ENCODE peak calls at places on chromosomes 4 and X, in eight cellular contexts. V, H, C, O, T, Z, G and W are unnamed samples. For H3K36me3, the result is how much of the 10 kb centered on the place peaks cover.

GRCh38 chr4:150209140-150209829 is 131.0 kb downstream of the DCLK2 start:
- DNase-seq in V (peak), T (peak), Z (no peak), C (peak), O (peak), G (no peak), H (peak), W (peak)

GRCh38 chr4:124070688-124071484 is 641.6 kb downstream of the ANKRD50 start:
- DNase-seq in H (no peak), G (no peak), T (no peak), C (no peak), V (peak), O (no peak), Z (no peak), W (no peak)

GRCh38 chr4:79516114-79516513 is 108.1 kb upstream of the GK2 start:
- DNase-seq in Z (no peak), G (no peak), V (no peak), O (no peak), T (no peak), H (no peak), C (no peak), W (no peak)

GRCh38 chr4:94758700-94759399 is 1.1 kb downstream of the BMPR1B start:
- DNase-seq in O (peak), T (no peak), H (no peak), C (peak), Z (no peak), G (no peak), V (peak), W (no peak)

GRCh38 chr4:177332119-177332518 is 22.4 kb downstream of the NEIL3 start:
- DNase-seq in V (no peak), O (no peak), T (no peak), H (no peak), Z (no peak), G (no peak), C (no peak), W (no peak)

GRCh38 chrX:155259752-155260151 is 4.5 kb downstream of the RAB39B start:
- DNase-seq in T (no peak), C (no peak), H (no peak), O (no peak), V (no peak), Z (no peak), G (no peak), W (no peak)

GRCh38 chrX:41441934-41442823 is 5.0 kb upstream of the NYX start:
- DNase-seq in C (peak), T (peak), V (peak), O (peak), Z (peak), G (peak), H (peak), W (peak)

GRCh38 chr4:1232661-1233621 is 16.0 kb downstream of the CTBP1 start:
- DNase-seq in T (no peak), O (peak), V (no peak), H (no peak), Z (no peak), C (no peak), G (peak), W (no peak)

GRCh38 chr4:154707877-154708276 is 35.9 kb upstream of the LRAT start:
- DNase-seq in T (no peak), O (no peak), G (no peak), V (peak), H (no peak), C (no peak), Z (no peak), W (no peak)

GRCh38 chr4:152164561-152164960 is 371.3 kb downstream of the FBXW7 start:
- DNase-seq in V (peak), Z (no peak), H (no peak), T (no peak), C (no peak), G (no peak), O (no peak), W (no peak)

GRCh38 chrX:17968367-17968766 is 107.3 kb upstream of the RAI2 start:
- DNase-seq in Z (no peak), T (no peak), G (no peak), V (no peak), H (no peak), O (no peak), C (no peak), W (no peak)

GRCh38 chr4:39609454-39609911 is 29.2 kb downstream of the SMIM14 start:
- DNase-seq in G (no peak), H (no peak), V (peak), Z (no peak), T (no peak), C (no peak), O (no peak), W (peak)

GRCh38 chrX:32744906-32745305 is 466.4 kb downstream of the DMD start:
- DNase-seq in H (no peak), V (no peak), O (no peak), T (no peak), G (no peak), Z (no peak), C (no peak), W (no peak)

GRCh38 chrX:119512145-119512800 is 44.0 kb downstream of the SLC25A5 start:
- DNase-seq in Z (no peak), V (peak), T (peak), O (peak), H (peak), C (peak), G (no peak), W (peak)

GRCh38 chr4:20028694-20029093 is 223.0 kb upstream of the SLIT2 start:
- DNase-seq in V (peak), Z (no peak), O (peak), G (no peak), H (no peak), C (no peak), T (no peak), W (no peak)

GRCh38 chrX:149286940-149287349 is 218.2 kb downstream of the IDS start:
- DNase-seq in C (peak), O (peak), T (no peak), V (peak), G (peak), Z (no peak), H (peak), W (no peak)

GRCh38 chr4:105598787-105599186 is 46.4 kb downstream of the ARHGEF38 start:
- DNase-seq in V (peak), G (no peak), C (no peak), T (no peak), H (no peak), O (no peak), Z (no peak), W (no peak)

GRCh38 chr4:3297066-3297859 is 4.4 kb downstream of the RGS12 start:
- DNase-seq in C (no peak), V (no peak), H (no peak), O (no peak), Z (peak), T (no peak), G (no peak), W (no peak)

GRCh38 chr4:184310881-184311709 is 93.4 kb upstream of the ENPP6 start:
- DNase-seq in H (no peak), Z (no peak), C (no peak), V (no peak), O (no peak), G (no peak), T (no peak), W (no peak)

DNA sequence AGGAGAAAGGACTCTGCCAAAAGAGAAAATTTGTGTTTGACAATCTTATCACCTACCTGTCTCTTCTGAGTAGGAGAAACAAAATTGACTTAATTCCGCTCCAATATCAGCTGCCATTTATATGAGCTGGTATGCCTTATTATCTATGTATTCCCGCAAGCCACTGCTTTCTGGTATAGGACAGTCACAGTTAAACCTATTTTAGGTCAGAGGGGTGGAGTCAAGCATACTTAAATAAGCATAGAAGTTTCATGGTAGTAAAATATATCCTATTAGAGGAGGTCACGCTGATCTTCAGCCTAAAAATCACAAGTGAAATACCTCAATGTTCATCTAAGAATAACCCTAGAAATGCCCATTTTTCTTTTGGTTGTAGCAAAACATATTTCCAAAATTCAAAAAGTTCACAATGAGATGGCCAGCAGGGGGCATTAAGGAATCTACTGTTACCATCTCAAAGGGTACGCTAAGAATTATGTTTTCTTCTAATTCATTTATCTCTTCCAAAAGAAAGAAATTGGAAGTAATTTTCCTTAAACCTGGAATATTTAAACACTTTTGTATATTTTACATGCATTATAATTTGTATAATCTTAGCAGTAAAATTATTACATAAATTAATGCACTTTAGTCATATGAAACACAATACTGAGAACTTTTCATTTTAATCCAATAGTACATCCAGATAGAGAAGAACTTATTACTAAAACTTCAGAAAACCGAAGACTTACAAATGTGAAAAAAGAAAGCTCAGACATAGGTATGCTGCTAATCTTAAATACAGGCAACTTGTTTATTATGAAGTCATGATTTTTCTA is 10.5 kb downstream of the PPAT start:
- DNase-seq in C (peak), G (peak), Z (no peak), O (no peak), T (peak), V (peak), H (no peak), W (no peak)
- H3K4me3 ChIP-seq in C (no peak), G (no peak), Z (no peak), O (no peak), T (no peak), V (no peak), H (no peak), W (no peak)

DNA sequence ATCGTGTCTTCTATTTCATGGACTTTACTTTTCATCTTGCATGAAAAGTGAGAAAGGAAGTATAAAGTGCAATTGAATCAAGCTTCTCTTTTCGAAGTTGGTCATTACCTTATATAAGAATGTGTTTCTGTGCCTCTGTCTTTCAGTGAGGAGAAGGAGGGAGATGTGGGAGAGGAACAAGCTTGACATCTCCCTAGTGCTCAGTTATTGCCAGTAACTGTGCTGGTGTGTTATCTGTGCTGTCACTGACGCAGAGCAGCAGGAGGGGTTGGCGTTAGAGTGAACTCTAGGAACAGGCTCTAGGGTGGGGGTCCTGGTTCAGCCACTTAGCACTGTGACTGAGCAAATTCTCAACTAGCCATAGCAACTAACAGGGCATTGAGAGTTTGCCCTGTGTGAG is 34.0 kb upstream of the TBC1D9 start:
- DNase-seq in T (no peak), O (no peak), Z (no peak), C (peak), V (no peak), G (no peak), H (no peak), W (no peak)
- H3K36me3 ChIP-seq in T (under half), O (under half), Z (under half), C (under half), V (under half), G (under half), H (under half), W (under half)

GRCh38 chrX:40172169-40172979 is 74.6 kb upstream of the BCOR start:
- DNase-seq in T (peak), H (peak), V (peak), Z (no peak), C (peak), G (no peak), O (peak), W (peak)

GRCh38 chrX:40174594-40175415 is 77.0 kb upstream of the BCOR start:
- DNase-seq in C (peak), T (peak), G (peak), O (peak), Z (no peak), V (peak), H (no peak), W (peak)

GRCh38 chrX:40173662-40174593 is 76.2 kb upstream of the BCOR start:
- DNase-seq in G (peak), H (peak), T (peak), O (no peak), Z (no peak), V (peak), C (peak), W (no peak)

GRCh38 chrX:40171513-40172168 is 73.9 kb upstream of the BCOR start:
- DNase-seq in H (no peak), G (peak), C (peak), O (peak), T (peak), V (peak), Z (no peak), W (no peak)

DNA sequence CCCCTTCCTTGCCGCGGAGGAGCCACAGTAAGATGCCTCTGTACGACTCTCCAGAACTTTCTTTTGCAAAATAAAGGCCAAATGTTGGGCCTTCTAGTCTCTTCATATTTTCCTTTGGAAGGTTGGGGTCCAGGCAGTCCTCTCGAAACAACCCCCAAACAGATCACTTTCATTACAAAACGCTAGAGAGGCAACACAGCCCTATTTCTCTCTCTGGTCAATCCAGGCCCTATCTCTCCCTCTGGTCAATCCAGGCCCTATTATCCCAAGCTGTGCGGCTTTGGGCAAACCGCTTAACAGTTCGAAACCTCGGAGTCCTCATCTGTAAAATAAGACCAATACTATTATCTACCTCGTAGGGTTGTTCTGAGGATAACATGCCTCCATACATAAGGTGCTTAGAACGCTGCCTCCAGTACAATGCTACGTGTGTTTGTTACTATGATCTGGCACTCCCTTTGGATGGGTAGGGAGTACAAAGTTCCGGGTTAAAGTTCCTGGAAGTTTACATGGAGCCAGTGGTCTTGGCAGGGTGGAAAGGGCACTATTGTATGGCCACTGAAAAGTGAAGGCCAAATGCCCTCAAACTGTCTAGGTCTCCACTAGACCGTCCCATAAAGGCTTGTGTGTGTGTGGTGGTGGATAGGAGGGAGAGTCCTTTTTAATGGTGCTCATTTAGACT is 75.4 kb upstream of the BCOR start:
- DNase-seq in C (no peak), Z (no peak), T (no peak), G (no peak), H (no peak), O (no peak), V (no peak), W (no peak)
- H3K4me3 ChIP-seq in C (peak), Z (peak), T (peak), G (peak), H (no peak), O (peak), V (peak), W (no peak)

GRCh38 chrX:28718450-28718849 is 131.2 kb downstream of the IL1RAPL1 start:
- DNase-seq in G (no peak), O (no peak), V (no peak), Z (no peak), C (no peak), H (no peak), T (no peak), W (no peak)
- H3K36me3 ChIP-seq in G (under half), O (under half), V (under half), Z (under half), C (under half), H (under half), T (under half), W (under half)

GRCh38 chr4:112817933-112818921 is 181.3 kb downstream of the LARP7 start:
- DNase-seq in C (peak), O (peak), Z (peak), G (no peak), V (peak), T (peak), H (peak), W (peak)
- H3K4me3 ChIP-seq in C (peak), O (peak), Z (peak), G (no peak), V (peak), T (peak), H (no peak), W (peak)

DNA sequence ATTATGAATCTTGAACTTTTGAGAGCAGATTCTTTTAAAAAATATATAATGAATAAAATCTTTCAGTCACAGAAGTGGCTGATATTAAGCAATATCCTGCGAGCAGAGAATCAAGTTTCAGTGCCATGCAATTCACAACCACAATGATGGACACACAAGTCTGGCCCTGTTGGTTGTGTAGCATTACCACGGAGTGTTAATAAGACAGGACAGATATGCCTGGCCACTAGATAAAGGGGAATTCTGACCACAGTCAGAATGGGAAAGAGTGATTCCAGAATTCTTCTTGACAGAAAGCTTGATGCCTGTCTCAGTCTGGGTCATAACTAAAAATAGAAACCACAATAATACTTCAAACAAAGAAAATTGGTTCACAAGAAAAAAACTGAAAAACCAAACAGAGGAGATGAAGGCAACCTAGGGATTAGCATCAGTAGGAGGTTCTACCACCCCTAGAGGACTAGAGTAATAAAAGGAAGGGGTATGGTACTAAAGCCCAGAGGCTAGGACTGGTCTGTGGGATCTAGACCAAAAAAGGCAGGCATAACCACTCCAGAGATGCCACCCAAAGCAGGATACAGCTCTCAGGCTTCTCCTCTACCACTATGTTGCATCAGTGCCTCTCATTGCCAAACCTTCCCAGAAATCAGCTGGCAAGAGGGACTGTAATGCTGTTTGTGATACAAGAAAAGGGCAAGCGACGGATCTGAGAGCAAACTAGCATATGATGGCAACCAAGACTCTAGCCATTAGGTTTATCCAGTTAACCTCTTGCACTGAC is 59.0 kb downstream of the RNF150 start:
- DNase-seq in T (no peak), C (no peak), Z (no peak), V (no peak), H (no peak), O (peak), G (no peak), W (no peak)
- H3K36me3 ChIP-seq in T (under half), C (under half), Z (under half), V (under half), H (under half), O (under half), G (under half), W (under half)

GRCh38 chr4:161010227-161010626 is 1153.6 kb downstream of the FSTL5 start:
- DNase-seq in C (no peak), G (no peak), T (no peak), Z (no peak), O (no peak), V (no peak), H (no peak), W (no peak)
- H3K4me3 ChIP-seq in C (no peak), G (no peak), T (no peak), Z (no peak), O (no peak), V (no peak), H (no peak), W (no peak)

DNA sequence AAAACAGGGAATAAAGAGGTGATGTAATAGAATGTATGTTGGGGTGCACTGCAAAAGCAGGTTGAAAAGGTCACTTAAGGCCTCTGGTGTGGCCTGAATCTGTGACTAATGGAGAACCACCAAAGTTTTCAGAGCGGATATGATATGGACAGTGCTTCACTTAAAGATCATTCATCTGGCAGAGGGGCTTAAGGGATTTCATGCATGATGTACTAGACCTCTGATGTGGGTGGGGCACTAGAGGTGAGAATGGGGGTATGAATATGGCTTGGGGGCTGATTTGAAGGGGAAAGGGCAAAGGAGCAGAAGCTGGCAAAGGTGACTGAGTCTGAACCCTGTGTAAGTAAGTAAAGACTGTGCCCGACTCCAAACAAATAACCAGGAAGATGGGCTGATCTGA is 62.4 kb upstream of the MCF2 start:
- DNase-seq in V (no peak), O (no peak), H (no peak), T (no peak), C (no peak), G (no peak), Z (no peak), W (no peak)
- H3K36me3 ChIP-seq in V (under half), O (under half), H (under half), T (under half), C (under half), G (under half), Z (under half), W (under half)